ENCODE peak calls at places on chromosomes 13 and 19, in six cellular contexts. I is cardiac fibroblast, W is RPMI8226, S is hippocampal formation, P is lung microvascular endothelial cell, V is H54. Z is an unnamed sample.

GRCh38 chr13:46926856-46927625 is 30.2 kb upstream of the HTR2A start:
- DNase-seq in I (peak; percentile 64), W (no peak), S (no peak), P (no peak), V (no peak), Z (no peak)

GRCh38 chr13:114130131-114130707 is 2.2 kb downstream of the RASA3 start:
- DNase-seq in I (no peak), W (no peak), S (no peak), P (no peak), V (no peak), Z (no peak)

GRCh38 chr13:67353891-67354459 is 123.8 kb upstream of the PCDH9 start:
- DNase-seq in I (peak; percentile 26), W (no peak), S (no peak), P (no peak), V (no peak), Z (no peak)

GRCh38 chr13:93388701-93389100 is 162.1 kb downstream of the GPC6 start:
- DNase-seq in I (peak; percentile 43), W (no peak), S (no peak), P (no peak), V (peak; percentile 7), Z (no peak)

GRCh38 chr19:2533686-2534085 is 57.8 kb downstream of the GADD45B start:
- DNase-seq in I (peak; percentile 55), W (peak; percentile 1), S (no peak), P (peak; percentile 45), V (no peak), Z (no peak)

GRCh38 chr13:52195052-52195837 is 35.8 kb upstream of the NEK3 start:
- DNase-seq in I (peak; percentile 87), W (peak; percentile 80), S (peak; percentile 30), P (peak; percentile 86), V (no peak), Z (peak; percentile 89)

GRCh38 chr19:20044663-20045062 is 5.4 kb upstream of the ZNF682 start:
- DNase-seq in I (no peak), W (no peak), S (no peak), P (no peak), V (no peak), Z (no peak)

GRCh38 chr19:41425174-41426115 is 1.7 kb downstream of the B3GNT8 start:
- DNase-seq in I (no peak), W (no peak), S (no peak), P (no peak), V (no peak), Z (no peak)

GRCh38 chr19:7149956-7150705 is 80.6 kb downstream of the ZNF557 start:
- DNase-seq in I (no peak), W (no peak), S (no peak), P (no peak), V (no peak), Z (no peak)

GRCh38 chr19:29320076-29320475 is 107.1 kb upstream of the UQCRFS1 start:
- DNase-seq in I (no peak), W (no peak), S (no peak), P (no peak), V (no peak), Z (no peak)

GRCh38 chr19:35513975-35514809 is 743 bp upstream of the DMKN start:
- DNase-seq in I (peak; percentile 87), W (peak; percentile 53), S (no peak), P (no peak), V (no peak), Z (no peak)

GRCh38 chr19:6259312-6259861 is 20.4 kb downstream of the MLLT1 start:
- DNase-seq in I (no peak), W (no peak), S (no peak), P (no peak), V (no peak), Z (no peak)

GRCh38 chr19:18488838-18489626 is 32.8 kb downstream of the ELL start:
- DNase-seq in I (no peak), W (peak; percentile 21), S (no peak), P (peak; percentile 49), V (no peak), Z (no peak)

GRCh38 chr19:10864538-10864899 is 6.8 kb upstream of the CARM1 start:
- DNase-seq in I (peak; percentile 83), W (peak; percentile 84), S (peak; percentile 75), P (peak; percentile 81), V (peak; percentile 89), Z (peak; percentile 65)

GRCh38 chr13:50731400-50731799 is 112.1 kb downstream of the DLEU7 start:
- DNase-seq in I (peak; percentile 80), W (no peak), S (no peak), P (peak; percentile 74), V (no peak), Z (no peak)

GRCh38 chr19:6126335-6126974 is 9.0 kb upstream of the ACSBG2 start:
- DNase-seq in I (peak; percentile 77), W (peak; percentile 69), S (no peak), P (peak; percentile 65), V (peak; percentile 61), Z (peak; percentile 67)

GRCh38 chr19:35040826-35041547 is 534 bp upstream of the HPN start:
- DNase-seq in I (peak; percentile 80), W (peak; percentile 26), S (peak; percentile 66), P (peak; percentile 85), V (no peak), Z (no peak)

GRCh38 chr19:14871619-14872230 is 14.2 kb downstream of the OR7A17 start:
- DNase-seq in I (peak; percentile 30), W (peak; percentile 20), S (no peak), P (peak; percentile 17), V (no peak), Z (peak; percentile 28)

GRCh38 chr19:16066611-16067104 is 9.6 kb upstream of the TPM4 start:
- DNase-seq in I (peak; percentile 80), W (peak; percentile 71), S (no peak), P (peak; percentile 87), V (peak; percentile 71), Z (peak; percentile 62)

GRCh38 chr13:77062097-77062496 is 35.1 kb upstream of the FBXL3 start:
- DNase-seq in I (no peak), W (no peak), S (no peak), P (no peak), V (no peak), Z (no peak)

GRCh38 chr13:79483302-79483701 is 2.3 kb downstream of the NDFIP2 start:
- DNase-seq in I (peak; percentile 51), W (no peak), S (no peak), P (no peak), V (no peak), Z (no peak)

GRCh38 chr13:21674271-21675009 is 3.6 kb downstream of the FGF9 start:
- DNase-seq in I (no peak), W (peak; percentile 54), S (no peak), P (peak; percentile 20), V (no peak), Z (no peak)

GRCh38 chr13:66519259-66519658 is 710.9 kb downstream of the PCDH9 start:
- DNase-seq in I (no peak), W (no peak), S (no peak), P (no peak), V (no peak), Z (no peak)

GRCh38 chr13:109152941-109153340 is 523.5 kb downstream of the MYO16 start:
- DNase-seq in I (no peak), W (no peak), S (no peak), P (no peak), V (no peak), Z (no peak)

GRCh38 chr13:37640499-37640898 is 41.9 kb upstream of the POSTN start:
- DNase-seq in I (peak; percentile 90), W (peak; percentile 4), S (no peak), P (peak; percentile 76), V (no peak), Z (no peak)

GRCh38 chr13:96819375-96819774 is 174.9 kb downstream of the OXGR1 start:
- DNase-seq in I (no peak), W (no peak), S (no peak), P (no peak), V (no peak), Z (no peak)

GRCh38 chr19:10189631-10190425 is 4.9 kb downstream of the DNMT1 start:
- DNase-seq in I (no peak), W (no peak), S (no peak), P (no peak), V (no peak), Z (peak; percentile 9)

GRCh38 chr13:98252931-98253470 is 75.9 kb upstream of the RNF113B start:
- DNase-seq in I (peak; percentile 53), W (no peak), S (no peak), P (peak; percentile 84), V (peak; percentile 43), Z (no peak)

GRCh38 chr19:45526143-45526542 is 18.9 kb downstream of the VASP start:
- DNase-seq in I (peak; percentile 72), W (no peak), S (peak; percentile 40), P (peak; percentile 59), V (peak; percentile 57), Z (no peak)

GRCh38 chr19:36997843-36998235 is 80.4 kb upstream of the ZNF420 start:
- DNase-seq in I (no peak), W (no peak), S (no peak), P (no peak), V (no peak), Z (no peak)

GRCh38 chr13:111403266-111403665 is 82.8 kb downstream of the TEX29 start:
- DNase-seq in I (no peak), W (no peak), S (no peak), P (no peak), V (no peak), Z (no peak)

GRCh38 chr13:45406421-45406820 is 11.8 kb downstream of the SLC25A30 start:
- DNase-seq in I (no peak), W (no peak), S (no peak), P (no peak), V (no peak), Z (peak; percentile 47)

GRCh38 chr19:16024266-16025107 is 51.8 kb upstream of the TPM4 start:
- DNase-seq in I (no peak), W (no peak), S (no peak), P (no peak), V (no peak), Z (no peak)

GRCh38 chr13:112136095-112136494 is 69.1 kb downstream of the SOX1 start:
- DNase-seq in I (no peak), W (no peak), S (no peak), P (no peak), V (no peak), Z (no peak)

GRCh38 chr19:53947624-53948023 is 15.1 kb upstream of the CACNG8 start:
- DNase-seq in I (no peak), W (no peak), S (no peak), P (no peak), V (peak; percentile 58), Z (no peak)

GRCh38 chr13:42102961-42103688 is 54.7 kb downstream of the DGKH start:
- DNase-seq in I (no peak), W (no peak), S (no peak), P (no peak), V (no peak), Z (no peak)

GRCh38 chr13:93789058-93789457 is 562.5 kb downstream of the GPC6 start:
- DNase-seq in I (no peak), W (no peak), S (no peak), P (no peak), V (no peak), Z (no peak)

GRCh38 chr19:36420961-36421748 is 2.7 kb upstream of the ZFP82 start:
- DNase-seq in I (peak; percentile 37), W (no peak), S (no peak), P (peak; percentile 58), V (no peak), Z (no peak)

GRCh38 chr13:29111446-29111845 is 291.3 kb downstream of the MTUS2 start:
- DNase-seq in I (no peak), W (no peak), S (no peak), P (no peak), V (no peak), Z (no peak)

Z was measured in AML-193.